ENCODE peak calls at places on chromosomes 3 and 15, in seven cellular contexts. One of them, this sample, is unnamed.

GRCh38 chr3:15315003-15315402 is 17.4 kb downstream of the SH3BP5 start:
- DNase-seq in adrenal gland: no peak
- DNase-seq in Peyer's patch: no peak
- DNase-seq in tibial nerve: no peak
- DNase-seq in vagina: no peak
- DNase-seq in IMR-90: no peak
- DNase-seq in esophagus muscularis mucosa: no peak
- DNase-seq in this sample: peak; percentile 66

GRCh38 chr3:197426161-197426566 is 127.8 kb upstream of the DLG1 start:
- DNase-seq in Peyer's patch: no peak
- DNase-seq in esophagus muscularis mucosa: no peak
- DNase-seq in adrenal gland: no peak
- DNase-seq in tibial nerve: no peak
- DNase-seq in vagina: no peak
- DNase-seq in IMR-90: no peak
- DNase-seq in this sample: no peak

GRCh38 chr3:194080473-194080872 is 55.5 kb upstream of the HES1 start:
- DNase-seq in IMR-90: no peak
- DNase-seq in Peyer's patch: no peak
- DNase-seq in adrenal gland: no peak
- DNase-seq in vagina: no peak
- DNase-seq in tibial nerve: no peak
- DNase-seq in esophagus muscularis mucosa: no peak
- DNase-seq in this sample: no peak

GRCh38 chr15:82146990-82147461 is 101.2 kb upstream of the MEX3B start:
- DNase-seq in esophagus muscularis mucosa: no peak
- DNase-seq in adrenal gland: peak; percentile 60
- DNase-seq in IMR-90: peak; percentile 90
- DNase-seq in tibial nerve: no peak
- DNase-seq in vagina: no peak
- DNase-seq in Peyer's patch: no peak
- DNase-seq in this sample: peak; percentile 25

GRCh38 chr15:43912991-43913927 is 86.5 kb downstream of the WDR76 start:
- DNase-seq in tibial nerve: peak; percentile 28
- DNase-seq in IMR-90: peak; percentile 99
- DNase-seq in Peyer's patch: no peak
- DNase-seq in vagina: no peak
- DNase-seq in adrenal gland: peak; percentile 81
- DNase-seq in esophagus muscularis mucosa: no peak
- DNase-seq in this sample: no peak

GRCh38 chr15:75436861-75437260 is 14.6 kb downstream of the SIN3A start:
- DNase-seq in esophagus muscularis mucosa: no peak
- DNase-seq in vagina: no peak
- DNase-seq in tibial nerve: no peak
- DNase-seq in adrenal gland: no peak
- DNase-seq in Peyer's patch: no peak
- DNase-seq in IMR-90: no peak
- DNase-seq in this sample: no peak

GRCh38 chr3:87856126-87856525 is 202.7 kb downstream of the CGGBP1 start:
- DNase-seq in adrenal gland: no peak
- DNase-seq in esophagus muscularis mucosa: no peak
- DNase-seq in Peyer's patch: no peak
- DNase-seq in tibial nerve: no peak
- DNase-seq in IMR-90: no peak
- DNase-seq in vagina: no peak
- DNase-seq in this sample: no peak

GRCh38 chr15:100759698-100760356 is 119.8 kb upstream of the ALDH1A3 start:
- DNase-seq in adrenal gland: peak; percentile 64
- DNase-seq in Peyer's patch: no peak
- DNase-seq in vagina: no peak
- DNase-seq in tibial nerve: no peak
- DNase-seq in IMR-90: peak; percentile 76
- DNase-seq in esophagus muscularis mucosa: no peak
- DNase-seq in this sample: no peak

DNA sequence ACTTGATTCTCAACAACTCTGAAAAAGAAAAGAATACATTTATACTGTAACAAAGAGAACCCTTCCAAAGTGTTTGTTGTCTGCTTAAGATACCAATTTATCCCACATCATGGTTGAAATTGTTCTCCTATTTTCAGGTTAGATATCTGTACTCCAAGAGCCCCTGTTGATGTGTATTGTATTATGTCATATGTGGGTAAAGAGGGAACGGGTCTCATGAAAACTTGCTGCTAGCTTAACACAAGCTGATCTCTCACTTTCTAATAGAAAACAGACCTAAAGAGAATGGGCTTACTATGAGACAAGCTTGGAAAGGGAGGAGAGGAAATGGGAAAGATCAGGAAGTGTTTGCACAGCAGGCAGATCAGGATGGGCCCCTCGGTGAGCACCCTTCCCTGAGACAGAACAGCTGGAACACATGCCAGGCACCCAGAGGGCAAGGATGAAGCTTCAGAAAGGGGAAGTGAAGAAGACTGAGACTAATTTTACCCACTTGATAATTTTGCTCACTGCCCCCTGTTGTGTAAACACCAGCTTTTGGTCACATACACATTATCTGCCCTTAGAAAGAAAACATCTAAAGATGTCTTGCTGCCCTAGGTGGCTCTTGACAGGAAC is 747.9 kb upstream of the CCDC54 start:
- DNase-seq in IMR-90: no peak
- DNase-seq in Peyer's patch: no peak
- DNase-seq in tibial nerve: no peak
- DNase-seq in adrenal gland: no peak
- DNase-seq in esophagus muscularis mucosa: no peak
- DNase-seq in vagina: no peak
- DNase-seq in this sample: no peak
- TF ChIP-seq POLR2A in IMR-90: no peak
- TF ChIP-seq POLR2A in Peyer's patch: no peak
- TF ChIP-seq POLR2A in tibial nerve: no peak
- TF ChIP-seq POLR2A in adrenal gland: no peak
- TF ChIP-seq POLR2A in esophagus muscularis mucosa: no peak
- TF ChIP-seq POLR2A in vagina: no peak
- TF ChIP-seq POLR2A in this sample: no peak

GRCh38 chr15:80533934-80534333 is 129.8 kb downstream of the ARNT2 start:
- DNase-seq in adrenal gland: no peak
- DNase-seq in Peyer's patch: no peak
- DNase-seq in vagina: no peak
- DNase-seq in IMR-90: no peak
- DNase-seq in esophagus muscularis mucosa: no peak
- DNase-seq in tibial nerve: no peak
- DNase-seq in this sample: no peak
- TF ChIP-seq CTCF in adrenal gland: no peak
- TF ChIP-seq CTCF in Peyer's patch: no peak
- TF ChIP-seq CTCF in vagina: no peak
- TF ChIP-seq CTCF in IMR-90: no peak
- TF ChIP-seq CTCF in esophagus muscularis mucosa: no peak
- TF ChIP-seq CTCF in tibial nerve: no peak
- TF ChIP-seq CTCF in this sample: no peak

GRCh38 chr3:66481071-66482001 is 19.5 kb downstream of the LRIG1 start:
- DNase-seq in tibial nerve: no peak
- DNase-seq in adrenal gland: no peak
- DNase-seq in esophagus muscularis mucosa: no peak
- DNase-seq in vagina: no peak
- DNase-seq in IMR-90: peak; percentile 90
- DNase-seq in Peyer's patch: no peak
- DNase-seq in this sample: no peak
- H3K4me3 ChIP-seq in tibial nerve: no peak overlapping the region
- H3K4me3 ChIP-seq in adrenal gland: no peak overlapping the region
- H3K4me3 ChIP-seq in esophagus muscularis mucosa: no peak overlapping the region
- H3K4me3 ChIP-seq in vagina: no peak overlapping the region
- H3K4me3 ChIP-seq in IMR-90: no peak overlapping the region
- H3K4me3 ChIP-seq in Peyer's patch: no peak overlapping the region
- H3K4me3 ChIP-seq in this sample: no peak overlapping the region

GRCh38 chr3:63864008-63864871 is 573 bp downstream of the ATXN7 start:
- DNase-seq in esophagus muscularis mucosa: peak; percentile 94
- DNase-seq in IMR-90: no peak
- DNase-seq in vagina: no peak
- DNase-seq in tibial nerve: peak; percentile 58
- DNase-seq in adrenal gland: peak; percentile 25
- DNase-seq in Peyer's patch: peak; percentile 78
- DNase-seq in this sample: no peak
- TF ChIP-seq POLR2A in esophagus muscularis mucosa: no peak
- TF ChIP-seq POLR2A in IMR-90: no peak
- TF ChIP-seq POLR2A in vagina: no peak
- TF ChIP-seq POLR2A in tibial nerve: no peak
- TF ChIP-seq POLR2A in adrenal gland: no peak
- TF ChIP-seq POLR2A in Peyer's patch: no peak
- TF ChIP-seq POLR2A in this sample: no peak

GRCh38 chr3:120437559-120437958 is 13.2 kb downstream of the FSTL1 start:
- DNase-seq in Peyer's patch: no peak
- DNase-seq in adrenal gland: no peak
- DNase-seq in esophagus muscularis mucosa: no peak
- DNase-seq in tibial nerve: no peak
- DNase-seq in IMR-90: no peak
- DNase-seq in vagina: no peak
- DNase-seq in this sample: no peak
- TF ChIP-seq CTCF in Peyer's patch: no peak
- TF ChIP-seq CTCF in adrenal gland: no peak
- TF ChIP-seq CTCF in esophagus muscularis mucosa: no peak
- TF ChIP-seq CTCF in tibial nerve: no peak
- TF ChIP-seq CTCF in IMR-90: no peak
- TF ChIP-seq CTCF in vagina: no peak
- TF ChIP-seq CTCF in this sample: no peak

GRCh38 chr15:36883705-36884355 is 216.5 kb downstream of the MEIS2 start:
- DNase-seq in Peyer's patch: peak; percentile 46
- DNase-seq in adrenal gland: peak; percentile 87
- DNase-seq in IMR-90: peak; percentile 86
- DNase-seq in vagina: no peak
- DNase-seq in esophagus muscularis mucosa: no peak
- DNase-seq in tibial nerve: peak; percentile 88
- DNase-seq in this sample: peak; percentile 49
- H3K4me3 ChIP-seq in Peyer's patch: peak overlapping the region; percentile 25
- H3K4me3 ChIP-seq in adrenal gland: peak overlapping the region; percentile 6
- H3K4me3 ChIP-seq in IMR-90: peak overlapping the region; percentile 35
- H3K4me3 ChIP-seq in vagina: peak overlapping the region; percentile 15
- H3K4me3 ChIP-seq in esophagus muscularis mucosa: peak overlapping the region; percentile 41
- H3K4me3 ChIP-seq in tibial nerve: no peak overlapping the region
- H3K4me3 ChIP-seq in this sample: peak overlapping the region; percentile 39